ENCODE peak calls at places on chromosomes 7 and 10, in eight cellular contexts. One of them, this sample, is unnamed.

GRCh38 chr10:103280505-103280904 is 3.6 kb downstream of the INA start:
- DNase-seq in activated T-helper 1 cell treated with anti-CD3 and anti-CD28 coated beads, Interleukin-12 subunit alpha, Interleukin-12 subunit beta, Interleukin-2, Interleukin-4 antibody, amounts not matched to agents 30 ng/mL and 10 ng/mL and 1 ng/mL, durations not matched to agents 14 hours and 24 hours and 36 hours: no peak
- DNase-seq in heart right ventricle: no peak
- DNase-seq in bronchial epithelial cell: no peak
- DNase-seq in stimulated activated CD4-positive, alpha-beta T cell treated with anti-CD3 and anti-CD28 coated beads, Interleukin-12 subunit alpha, Interleukin-12 subunit beta, amount 100 ng/mL, for 48 hours: no peak
- DNase-seq in HS-5: no peak
- DNase-seq in endothelial cell of umbilical vein: no peak
- DNase-seq in A673: no peak
- DNase-seq in this sample: no peak

GRCh38 chr10:127368937-127369336 is 172.5 kb upstream of the INSYN2A start:
- DNase-seq in activated T-helper 1 cell treated with anti-CD3 and anti-CD28 coated beads, Interleukin-12 subunit alpha, Interleukin-12 subunit beta, Interleukin-2, Interleukin-4 antibody, amounts not matched to agents 30 ng/mL and 10 ng/mL and 1 ng/mL, durations not matched to agents 14 hours and 24 hours and 36 hours: no peak
- DNase-seq in heart right ventricle: no peak
- DNase-seq in bronchial epithelial cell: no peak
- DNase-seq in stimulated activated CD4-positive, alpha-beta T cell treated with anti-CD3 and anti-CD28 coated beads, Interleukin-12 subunit alpha, Interleukin-12 subunit beta, amount 100 ng/mL, for 48 hours: no peak
- DNase-seq in HS-5: no peak
- DNase-seq in endothelial cell of umbilical vein: no peak
- DNase-seq in A673: no peak
- DNase-seq in this sample: no peak

GRCh38 chr10:129852829-129853228 is 111.2 kb downstream of the EBF3 start:
- DNase-seq in activated T-helper 1 cell treated with anti-CD3 and anti-CD28 coated beads, Interleukin-12 subunit alpha, Interleukin-12 subunit beta, Interleukin-2, Interleukin-4 antibody, amounts not matched to agents 30 ng/mL and 10 ng/mL and 1 ng/mL, durations not matched to agents 14 hours and 24 hours and 36 hours: no peak
- DNase-seq in heart right ventricle: no peak
- DNase-seq in bronchial epithelial cell: no peak
- DNase-seq in stimulated activated CD4-positive, alpha-beta T cell treated with anti-CD3 and anti-CD28 coated beads, Interleukin-12 subunit alpha, Interleukin-12 subunit beta, amount 100 ng/mL, for 48 hours: no peak
- DNase-seq in HS-5: no peak
- DNase-seq in endothelial cell of umbilical vein: no peak
- DNase-seq in A673: no peak
- DNase-seq in this sample: no peak

GRCh38 chr10:106557053-106557452 is 607.5 kb downstream of the SORCS1 start:
- DNase-seq in activated T-helper 1 cell treated with anti-CD3 and anti-CD28 coated beads, Interleukin-12 subunit alpha, Interleukin-12 subunit beta, Interleukin-2, Interleukin-4 antibody, amounts not matched to agents 30 ng/mL and 10 ng/mL and 1 ng/mL, durations not matched to agents 14 hours and 24 hours and 36 hours: no peak
- DNase-seq in heart right ventricle: no peak
- DNase-seq in bronchial epithelial cell: peak
- DNase-seq in stimulated activated CD4-positive, alpha-beta T cell treated with anti-CD3 and anti-CD28 coated beads, Interleukin-12 subunit alpha, Interleukin-12 subunit beta, amount 100 ng/mL, for 48 hours: no peak
- DNase-seq in HS-5: peak
- DNase-seq in endothelial cell of umbilical vein: no peak
- DNase-seq in A673: peak
- DNase-seq in this sample: no peak

GRCh38 chr7:103941978-103942377 is 47.5 kb downstream of the RELN start:
- DNase-seq in activated T-helper 1 cell treated with anti-CD3 and anti-CD28 coated beads, Interleukin-12 subunit alpha, Interleukin-12 subunit beta, Interleukin-2, Interleukin-4 antibody, amounts not matched to agents 30 ng/mL and 10 ng/mL and 1 ng/mL, durations not matched to agents 14 hours and 24 hours and 36 hours: no peak
- DNase-seq in heart right ventricle: no peak
- DNase-seq in bronchial epithelial cell: no peak
- DNase-seq in stimulated activated CD4-positive, alpha-beta T cell treated with anti-CD3 and anti-CD28 coated beads, Interleukin-12 subunit alpha, Interleukin-12 subunit beta, amount 100 ng/mL, for 48 hours: no peak
- DNase-seq in HS-5: no peak
- DNase-seq in endothelial cell of umbilical vein: no peak
- DNase-seq in A673: no peak
- DNase-seq in this sample: no peak

GRCh38 chr7:48643420-48644013 is 280.8 kb upstream of the CDC14C start:
- DNase-seq in activated T-helper 1 cell treated with anti-CD3 and anti-CD28 coated beads, Interleukin-12 subunit alpha, Interleukin-12 subunit beta, Interleukin-2, Interleukin-4 antibody, amounts not matched to agents 30 ng/mL and 10 ng/mL and 1 ng/mL, durations not matched to agents 14 hours and 24 hours and 36 hours: no peak
- DNase-seq in heart right ventricle: no peak
- DNase-seq in bronchial epithelial cell: peak
- DNase-seq in stimulated activated CD4-positive, alpha-beta T cell treated with anti-CD3 and anti-CD28 coated beads, Interleukin-12 subunit alpha, Interleukin-12 subunit beta, amount 100 ng/mL, for 48 hours: no peak
- DNase-seq in HS-5: no peak
- DNase-seq in endothelial cell of umbilical vein: no peak
- DNase-seq in A673: peak
- DNase-seq in this sample: no peak

GRCh38 chr7:128162666-128163065 is 78.4 kb upstream of the LEP start:
- DNase-seq in activated T-helper 1 cell treated with anti-CD3 and anti-CD28 coated beads, Interleukin-12 subunit alpha, Interleukin-12 subunit beta, Interleukin-2, Interleukin-4 antibody, amounts not matched to agents 30 ng/mL and 10 ng/mL and 1 ng/mL, durations not matched to agents 14 hours and 24 hours and 36 hours: no peak
- DNase-seq in heart right ventricle: no peak
- DNase-seq in bronchial epithelial cell: no peak
- DNase-seq in stimulated activated CD4-positive, alpha-beta T cell treated with anti-CD3 and anti-CD28 coated beads, Interleukin-12 subunit alpha, Interleukin-12 subunit beta, amount 100 ng/mL, for 48 hours: no peak
- DNase-seq in HS-5: no peak
- DNase-seq in endothelial cell of umbilical vein: no peak
- DNase-seq in A673: no peak
- DNase-seq in this sample: no peak

GRCh38 chr10:59595584-59595983 is 114.1 kb downstream of the SLC16A9 start:
- DNase-seq in activated T-helper 1 cell treated with anti-CD3 and anti-CD28 coated beads, Interleukin-12 subunit alpha, Interleukin-12 subunit beta, Interleukin-2, Interleukin-4 antibody, amounts not matched to agents 30 ng/mL and 10 ng/mL and 1 ng/mL, durations not matched to agents 14 hours and 24 hours and 36 hours: no peak
- DNase-seq in heart right ventricle: no peak
- DNase-seq in bronchial epithelial cell: peak
- DNase-seq in stimulated activated CD4-positive, alpha-beta T cell treated with anti-CD3 and anti-CD28 coated beads, Interleukin-12 subunit alpha, Interleukin-12 subunit beta, amount 100 ng/mL, for 48 hours: no peak
- DNase-seq in HS-5: no peak
- DNase-seq in endothelial cell of umbilical vein: no peak
- DNase-seq in A673: no peak
- DNase-seq in this sample: no peak

GRCh38 chr7:46752881-46753366 is 829.0 kb downstream of the TNS3 start:
- DNase-seq in activated T-helper 1 cell treated with anti-CD3 and anti-CD28 coated beads, Interleukin-12 subunit alpha, Interleukin-12 subunit beta, Interleukin-2, Interleukin-4 antibody, amounts not matched to agents 30 ng/mL and 10 ng/mL and 1 ng/mL, durations not matched to agents 14 hours and 24 hours and 36 hours: no peak
- DNase-seq in heart right ventricle: no peak
- DNase-seq in bronchial epithelial cell: peak
- DNase-seq in stimulated activated CD4-positive, alpha-beta T cell treated with anti-CD3 and anti-CD28 coated beads, Interleukin-12 subunit alpha, Interleukin-12 subunit beta, amount 100 ng/mL, for 48 hours: no peak
- DNase-seq in HS-5: peak
- DNase-seq in endothelial cell of umbilical vein: peak
- DNase-seq in A673: peak
- DNase-seq in this sample: peak

GRCh38 chr10:126949161-126949503 is 43.9 kb downstream of the DOCK1 start:
- DNase-seq in activated T-helper 1 cell treated with anti-CD3 and anti-CD28 coated beads, Interleukin-12 subunit alpha, Interleukin-12 subunit beta, Interleukin-2, Interleukin-4 antibody, amounts not matched to agents 30 ng/mL and 10 ng/mL and 1 ng/mL, durations not matched to agents 14 hours and 24 hours and 36 hours: no peak
- DNase-seq in heart right ventricle: no peak
- DNase-seq in bronchial epithelial cell: no peak
- DNase-seq in stimulated activated CD4-positive, alpha-beta T cell treated with anti-CD3 and anti-CD28 coated beads, Interleukin-12 subunit alpha, Interleukin-12 subunit beta, amount 100 ng/mL, for 48 hours: no peak
- DNase-seq in HS-5: no peak
- DNase-seq in endothelial cell of umbilical vein: no peak
- DNase-seq in A673: no peak
- DNase-seq in this sample: no peak

GRCh38 chr10:93701903-93702277 is 502 bp downstream of the FRA10AC1 start:
- DNase-seq in activated T-helper 1 cell treated with anti-CD3 and anti-CD28 coated beads, Interleukin-12 subunit alpha, Interleukin-12 subunit beta, Interleukin-2, Interleukin-4 antibody, amounts not matched to agents 30 ng/mL and 10 ng/mL and 1 ng/mL, durations not matched to agents 14 hours and 24 hours and 36 hours: peak
- DNase-seq in heart right ventricle: no peak
- DNase-seq in bronchial epithelial cell: peak
- DNase-seq in stimulated activated CD4-positive, alpha-beta T cell treated with anti-CD3 and anti-CD28 coated beads, Interleukin-12 subunit alpha, Interleukin-12 subunit beta, amount 100 ng/mL, for 48 hours: no peak
- DNase-seq in HS-5: no peak
- DNase-seq in endothelial cell of umbilical vein: no peak
- DNase-seq in A673: no peak
- DNase-seq in this sample: peak

GRCh38 chr10:73406863-73407262 is 7.0 kb downstream of the ANXA7 start:
- DNase-seq in activated T-helper 1 cell treated with anti-CD3 and anti-CD28 coated beads, Interleukin-12 subunit alpha, Interleukin-12 subunit beta, Interleukin-2, Interleukin-4 antibody, amounts not matched to agents 30 ng/mL and 10 ng/mL and 1 ng/mL, durations not matched to agents 14 hours and 24 hours and 36 hours: no peak
- DNase-seq in heart right ventricle: no peak
- DNase-seq in bronchial epithelial cell: no peak
- DNase-seq in stimulated activated CD4-positive, alpha-beta T cell treated with anti-CD3 and anti-CD28 coated beads, Interleukin-12 subunit alpha, Interleukin-12 subunit beta, amount 100 ng/mL, for 48 hours: no peak
- DNase-seq in HS-5: no peak
- DNase-seq in endothelial cell of umbilical vein: no peak
- DNase-seq in A673: no peak
- DNase-seq in this sample: no peak

GRCh38 chr7:73742338-73742752 is 3.7 kb upstream of the ABHD11 start:
- DNase-seq in activated T-helper 1 cell treated with anti-CD3 and anti-CD28 coated beads, Interleukin-12 subunit alpha, Interleukin-12 subunit beta, Interleukin-2, Interleukin-4 antibody, amounts not matched to agents 30 ng/mL and 10 ng/mL and 1 ng/mL, durations not matched to agents 14 hours and 24 hours and 36 hours: no peak
- DNase-seq in heart right ventricle: no peak
- DNase-seq in bronchial epithelial cell: no peak
- DNase-seq in stimulated activated CD4-positive, alpha-beta T cell treated with anti-CD3 and anti-CD28 coated beads, Interleukin-12 subunit alpha, Interleukin-12 subunit beta, amount 100 ng/mL, for 48 hours: no peak
- DNase-seq in HS-5: no peak
- DNase-seq in endothelial cell of umbilical vein: no peak
- DNase-seq in A673: no peak
- DNase-seq in this sample: no peak

GRCh38 chr7:113289140-113289740 is 170.9 kb upstream of the SMIM30 start:
- DNase-seq in activated T-helper 1 cell treated with anti-CD3 and anti-CD28 coated beads, Interleukin-12 subunit alpha, Interleukin-12 subunit beta, Interleukin-2, Interleukin-4 antibody, amounts not matched to agents 30 ng/mL and 10 ng/mL and 1 ng/mL, durations not matched to agents 14 hours and 24 hours and 36 hours: no peak
- DNase-seq in heart right ventricle: no peak
- DNase-seq in bronchial epithelial cell: peak
- DNase-seq in stimulated activated CD4-positive, alpha-beta T cell treated with anti-CD3 and anti-CD28 coated beads, Interleukin-12 subunit alpha, Interleukin-12 subunit beta, amount 100 ng/mL, for 48 hours: no peak
- DNase-seq in HS-5: no peak
- DNase-seq in endothelial cell of umbilical vein: no peak
- DNase-seq in A673: peak
- DNase-seq in this sample: peak

GRCh38 chr7:1988533-1988930 is 244.2 kb downstream of the MAD1L1 start:
- DNase-seq in activated T-helper 1 cell treated with anti-CD3 and anti-CD28 coated beads, Interleukin-12 subunit alpha, Interleukin-12 subunit beta, Interleukin-2, Interleukin-4 antibody, amounts not matched to agents 30 ng/mL and 10 ng/mL and 1 ng/mL, durations not matched to agents 14 hours and 24 hours and 36 hours: no peak
- DNase-seq in heart right ventricle: no peak
- DNase-seq in bronchial epithelial cell: no peak
- DNase-seq in stimulated activated CD4-positive, alpha-beta T cell treated with anti-CD3 and anti-CD28 coated beads, Interleukin-12 subunit alpha, Interleukin-12 subunit beta, amount 100 ng/mL, for 48 hours: no peak
- DNase-seq in HS-5: no peak
- DNase-seq in endothelial cell of umbilical vein: no peak
- DNase-seq in A673: no peak
- DNase-seq in this sample: no peak

GRCh38 chr7:74222851-74223710 is 13.3 kb downstream of the LAT2 start:
- DNase-seq in activated T-helper 1 cell treated with anti-CD3 and anti-CD28 coated beads, Interleukin-12 subunit alpha, Interleukin-12 subunit beta, Interleukin-2, Interleukin-4 antibody, amounts not matched to agents 30 ng/mL and 10 ng/mL and 1 ng/mL, durations not matched to agents 14 hours and 24 hours and 36 hours: no peak
- DNase-seq in heart right ventricle: no peak
- DNase-seq in bronchial epithelial cell: no peak
- DNase-seq in stimulated activated CD4-positive, alpha-beta T cell treated with anti-CD3 and anti-CD28 coated beads, Interleukin-12 subunit alpha, Interleukin-12 subunit beta, amount 100 ng/mL, for 48 hours: no peak
- DNase-seq in HS-5: no peak
- DNase-seq in endothelial cell of umbilical vein: no peak
- DNase-seq in A673: no peak
- DNase-seq in this sample: no peak

GRCh38 chr10:35355971-35356724 is 19.8 kb downstream of the CCNY start:
- DNase-seq in activated T-helper 1 cell treated with anti-CD3 and anti-CD28 coated beads, Interleukin-12 subunit alpha, Interleukin-12 subunit beta, Interleukin-2, Interleukin-4 antibody, amounts not matched to agents 30 ng/mL and 10 ng/mL and 1 ng/mL, durations not matched to agents 14 hours and 24 hours and 36 hours: no peak
- DNase-seq in heart right ventricle: no peak
- DNase-seq in bronchial epithelial cell: no peak
- DNase-seq in stimulated activated CD4-positive, alpha-beta T cell treated with anti-CD3 and anti-CD28 coated beads, Interleukin-12 subunit alpha, Interleukin-12 subunit beta, amount 100 ng/mL, for 48 hours: peak
- DNase-seq in HS-5: no peak
- DNase-seq in endothelial cell of umbilical vein: no peak
- DNase-seq in A673: no peak
- DNase-seq in this sample: no peak

GRCh38 chr10:103648231-103648950 is 154.9 kb downstream of the NEURL1 start:
- DNase-seq in activated T-helper 1 cell treated with anti-CD3 and anti-CD28 coated beads, Interleukin-12 subunit alpha, Interleukin-12 subunit beta, Interleukin-2, Interleukin-4 antibody, amounts not matched to agents 30 ng/mL and 10 ng/mL and 1 ng/mL, durations not matched to agents 14 hours and 24 hours and 36 hours: no peak
- DNase-seq in heart right ventricle: no peak
- DNase-seq in bronchial epithelial cell: no peak
- DNase-seq in stimulated activated CD4-positive, alpha-beta T cell treated with anti-CD3 and anti-CD28 coated beads, Interleukin-12 subunit alpha, Interleukin-12 subunit beta, amount 100 ng/mL, for 48 hours: no peak
- DNase-seq in HS-5: no peak
- DNase-seq in endothelial cell of umbilical vein: no peak
- DNase-seq in A673: no peak
- DNase-seq in this sample: no peak

GRCh38 chr10:71920540-71921318 is 43.5 kb upstream of the CHST3 start:
- DNase-seq in activated T-helper 1 cell treated with anti-CD3 and anti-CD28 coated beads, Interleukin-12 subunit alpha, Interleukin-12 subunit beta, Interleukin-2, Interleukin-4 antibody, amounts not matched to agents 30 ng/mL and 10 ng/mL and 1 ng/mL, durations not matched to agents 14 hours and 24 hours and 36 hours: no peak
- DNase-seq in heart right ventricle: no peak
- DNase-seq in bronchial epithelial cell: peak
- DNase-seq in stimulated activated CD4-positive, alpha-beta T cell treated with anti-CD3 and anti-CD28 coated beads, Interleukin-12 subunit alpha, Interleukin-12 subunit beta, amount 100 ng/mL, for 48 hours: no peak
- DNase-seq in HS-5: no peak
- DNase-seq in endothelial cell of umbilical vein: no peak
- DNase-seq in A673: peak
- DNase-seq in this sample: no peak

GRCh38 chr10:78931333-78932083 is 137.3 kb upstream of the ZMIZ1 start:
- DNase-seq in activated T-helper 1 cell treated with anti-CD3 and anti-CD28 coated beads, Interleukin-12 subunit alpha, Interleukin-12 subunit beta, Interleukin-2, Interleukin-4 antibody, amounts not matched to agents 30 ng/mL and 10 ng/mL and 1 ng/mL, durations not matched to agents 14 hours and 24 hours and 36 hours: no peak
- DNase-seq in heart right ventricle: peak
- DNase-seq in bronchial epithelial cell: no peak
- DNase-seq in stimulated activated CD4-positive, alpha-beta T cell treated with anti-CD3 and anti-CD28 coated beads, Interleukin-12 subunit alpha, Interleukin-12 subunit beta, amount 100 ng/mL, for 48 hours: no peak
- DNase-seq in HS-5: peak
- DNase-seq in endothelial cell of umbilical vein: peak
- DNase-seq in A673: peak
- DNase-seq in this sample: peak

GRCh38 chr7:80087768-80088170 is 46.9 kb upstream of the GNAI1 start:
- DNase-seq in activated T-helper 1 cell treated with anti-CD3 and anti-CD28 coated beads, Interleukin-12 subunit alpha, Interleukin-12 subunit beta, Interleukin-2, Interleukin-4 antibody, amounts not matched to agents 30 ng/mL and 10 ng/mL and 1 ng/mL, durations not matched to agents 14 hours and 24 hours and 36 hours: no peak
- DNase-seq in heart right ventricle: no peak
- DNase-seq in bronchial epithelial cell: peak
- DNase-seq in stimulated activated CD4-positive, alpha-beta T cell treated with anti-CD3 and anti-CD28 coated beads, Interleukin-12 subunit alpha, Interleukin-12 subunit beta, amount 100 ng/mL, for 48 hours: no peak
- DNase-seq in HS-5: no peak
- DNase-seq in endothelial cell of umbilical vein: no peak
- DNase-seq in A673: no peak
- DNase-seq in this sample: no peak

GRCh38 chr10:95755511-95756004 is 405 bp upstream of the ENTPD1 start:
- DNase-seq in activated T-helper 1 cell treated with anti-CD3 and anti-CD28 coated beads, Interleukin-12 subunit alpha, Interleukin-12 subunit beta, Interleukin-2, Interleukin-4 antibody, amounts not matched to agents 30 ng/mL and 10 ng/mL and 1 ng/mL, durations not matched to agents 14 hours and 24 hours and 36 hours: no peak
- DNase-seq in heart right ventricle: peak
- DNase-seq in bronchial epithelial cell: no peak
- DNase-seq in stimulated activated CD4-positive, alpha-beta T cell treated with anti-CD3 and anti-CD28 coated beads, Interleukin-12 subunit alpha, Interleukin-12 subunit beta, amount 100 ng/mL, for 48 hours: no peak
- DNase-seq in HS-5: no peak
- DNase-seq in endothelial cell of umbilical vein: peak
- DNase-seq in A673: no peak
- DNase-seq in this sample: no peak

GRCh38 chr7:37524807-37525206 is 76.1 kb upstream of the ELMO1 start:
- DNase-seq in activated T-helper 1 cell treated with anti-CD3 and anti-CD28 coated beads, Interleukin-12 subunit alpha, Interleukin-12 subunit beta, Interleukin-2, Interleukin-4 antibody, amounts not matched to agents 30 ng/mL and 10 ng/mL and 1 ng/mL, durations not matched to agents 14 hours and 24 hours and 36 hours: no peak
- DNase-seq in heart right ventricle: no peak
- DNase-seq in bronchial epithelial cell: no peak
- DNase-seq in stimulated activated CD4-positive, alpha-beta T cell treated with anti-CD3 and anti-CD28 coated beads, Interleukin-12 subunit alpha, Interleukin-12 subunit beta, amount 100 ng/mL, for 48 hours: no peak
- DNase-seq in HS-5: no peak
- DNase-seq in endothelial cell of umbilical vein: no peak
- DNase-seq in A673: no peak
- DNase-seq in this sample: no peak

GRCh38 chr7:25663877-25664276 is 435.6 kb upstream of the NPVF start:
- DNase-seq in activated T-helper 1 cell treated with anti-CD3 and anti-CD28 coated beads, Interleukin-12 subunit alpha, Interleukin-12 subunit beta, Interleukin-2, Interleukin-4 antibody, amounts not matched to agents 30 ng/mL and 10 ng/mL and 1 ng/mL, durations not matched to agents 14 hours and 24 hours and 36 hours: no peak
- DNase-seq in heart right ventricle: peak
- DNase-seq in bronchial epithelial cell: no peak
- DNase-seq in stimulated activated CD4-positive, alpha-beta T cell treated with anti-CD3 and anti-CD28 coated beads, Interleukin-12 subunit alpha, Interleukin-12 subunit beta, amount 100 ng/mL, for 48 hours: no peak
- DNase-seq in HS-5: no peak
- DNase-seq in endothelial cell of umbilical vein: no peak
- DNase-seq in A673: peak
- DNase-seq in this sample: no peak

GRCh38 chr10:97490592-97490991 is 7.6 kb downstream of the MMS19 start:
- DNase-seq in activated T-helper 1 cell treated with anti-CD3 and anti-CD28 coated beads, Interleukin-12 subunit alpha, Interleukin-12 subunit beta, Interleukin-2, Interleukin-4 antibody, amounts not matched to agents 30 ng/mL and 10 ng/mL and 1 ng/mL, durations not matched to agents 14 hours and 24 hours and 36 hours: no peak
- DNase-seq in heart right ventricle: peak
- DNase-seq in bronchial epithelial cell: no peak
- DNase-seq in stimulated activated CD4-positive, alpha-beta T cell treated with anti-CD3 and anti-CD28 coated beads, Interleukin-12 subunit alpha, Interleukin-12 subunit beta, amount 100 ng/mL, for 48 hours: no peak
- DNase-seq in HS-5: no peak
- DNase-seq in endothelial cell of umbilical vein: peak
- DNase-seq in A673: no peak
- DNase-seq in this sample: no peak

GRCh38 chr10:7795605-7796004 is 7.6 kb downstream of the ATP5F1C start:
- DNase-seq in activated T-helper 1 cell treated with anti-CD3 and anti-CD28 coated beads, Interleukin-12 subunit alpha, Interleukin-12 subunit beta, Interleukin-2, Interleukin-4 antibody, amounts not matched to agents 30 ng/mL and 10 ng/mL and 1 ng/mL, durations not matched to agents 14 hours and 24 hours and 36 hours: no peak
- DNase-seq in heart right ventricle: peak
- DNase-seq in bronchial epithelial cell: peak
- DNase-seq in stimulated activated CD4-positive, alpha-beta T cell treated with anti-CD3 and anti-CD28 coated beads, Interleukin-12 subunit alpha, Interleukin-12 subunit beta, amount 100 ng/mL, for 48 hours: no peak
- DNase-seq in HS-5: no peak
- DNase-seq in endothelial cell of umbilical vein: peak
- DNase-seq in A673: no peak
- DNase-seq in this sample: no peak

GRCh38 chr10:5291501-5292195 is 73.1 kb upstream of the UCN3 start:
- DNase-seq in activated T-helper 1 cell treated with anti-CD3 and anti-CD28 coated beads, Interleukin-12 subunit alpha, Interleukin-12 subunit beta, Interleukin-2, Interleukin-4 antibody, amounts not matched to agents 30 ng/mL and 10 ng/mL and 1 ng/mL, durations not matched to agents 14 hours and 24 hours and 36 hours: peak
- DNase-seq in heart right ventricle: peak
- DNase-seq in bronchial epithelial cell: peak
- DNase-seq in stimulated activated CD4-positive, alpha-beta T cell treated with anti-CD3 and anti-CD28 coated beads, Interleukin-12 subunit alpha, Interleukin-12 subunit beta, amount 100 ng/mL, for 48 hours: no peak
- DNase-seq in HS-5: peak
- DNase-seq in endothelial cell of umbilical vein: peak
- DNase-seq in A673: peak
- DNase-seq in this sample: peak

GRCh38 chr10:96764345-96764744 is 44.0 kb upstream of the PIK3AP1 start:
- DNase-seq in activated T-helper 1 cell treated with anti-CD3 and anti-CD28 coated beads, Interleukin-12 subunit alpha, Interleukin-12 subunit beta, Interleukin-2, Interleukin-4 antibody, amounts not matched to agents 30 ng/mL and 10 ng/mL and 1 ng/mL, durations not matched to agents 14 hours and 24 hours and 36 hours: no peak
- DNase-seq in heart right ventricle: no peak
- DNase-seq in bronchial epithelial cell: no peak
- DNase-seq in stimulated activated CD4-positive, alpha-beta T cell treated with anti-CD3 and anti-CD28 coated beads, Interleukin-12 subunit alpha, Interleukin-12 subunit beta, amount 100 ng/mL, for 48 hours: no peak
- DNase-seq in HS-5: no peak
- DNase-seq in endothelial cell of umbilical vein: no peak
- DNase-seq in A673: no peak
- DNase-seq in this sample: no peak

GRCh38 chr7:99798972-99799371 is 15.0 kb upstream of the CYP3A4 start:
- DNase-seq in activated T-helper 1 cell treated with anti-CD3 and anti-CD28 coated beads, Interleukin-12 subunit alpha, Interleukin-12 subunit beta, Interleukin-2, Interleukin-4 antibody, amounts not matched to agents 30 ng/mL and 10 ng/mL and 1 ng/mL, durations not matched to agents 14 hours and 24 hours and 36 hours: no peak
- DNase-seq in heart right ventricle: no peak
- DNase-seq in bronchial epithelial cell: no peak
- DNase-seq in stimulated activated CD4-positive, alpha-beta T cell treated with anti-CD3 and anti-CD28 coated beads, Interleukin-12 subunit alpha, Interleukin-12 subunit beta, amount 100 ng/mL, for 48 hours: no peak
- DNase-seq in HS-5: no peak
- DNase-seq in endothelial cell of umbilical vein: no peak
- DNase-seq in A673: no peak
- DNase-seq in this sample: no peak

GRCh38 chr7:126839624-126840023 is 413.1 kb downstream of the GRM8 start:
- DNase-seq in activated T-helper 1 cell treated with anti-CD3 and anti-CD28 coated beads, Interleukin-12 subunit alpha, Interleukin-12 subunit beta, Interleukin-2, Interleukin-4 antibody, amounts not matched to agents 30 ng/mL and 10 ng/mL and 1 ng/mL, durations not matched to agents 14 hours and 24 hours and 36 hours: no peak
- DNase-seq in heart right ventricle: no peak
- DNase-seq in bronchial epithelial cell: no peak
- DNase-seq in stimulated activated CD4-positive, alpha-beta T cell treated with anti-CD3 and anti-CD28 coated beads, Interleukin-12 subunit alpha, Interleukin-12 subunit beta, amount 100 ng/mL, for 48 hours: no peak
- DNase-seq in HS-5: no peak
- DNase-seq in endothelial cell of umbilical vein: no peak
- DNase-seq in A673: no peak
- DNase-seq in this sample: no peak

GRCh38 chr7:150381785-150382122 is 2.6 kb downstream of the ZNF775 start:
- DNase-seq in activated T-helper 1 cell treated with anti-CD3 and anti-CD28 coated beads, Interleukin-12 subunit alpha, Interleukin-12 subunit beta, Interleukin-2, Interleukin-4 antibody, amounts not matched to agents 30 ng/mL and 10 ng/mL and 1 ng/mL, durations not matched to agents 14 hours and 24 hours and 36 hours: no peak
- DNase-seq in heart right ventricle: no peak
- DNase-seq in bronchial epithelial cell: no peak
- DNase-seq in stimulated activated CD4-positive, alpha-beta T cell treated with anti-CD3 and anti-CD28 coated beads, Interleukin-12 subunit alpha, Interleukin-12 subunit beta, amount 100 ng/mL, for 48 hours: no peak
- DNase-seq in HS-5: no peak
- DNase-seq in endothelial cell of umbilical vein: no peak
- DNase-seq in A673: no peak
- DNase-seq in this sample: no peak

GRCh38 chr7:78434281-78434680 is 635.7 kb downstream of the PHTF2 start:
- DNase-seq in activated T-helper 1 cell treated with anti-CD3 and anti-CD28 coated beads, Interleukin-12 subunit alpha, Interleukin-12 subunit beta, Interleukin-2, Interleukin-4 antibody, amounts not matched to agents 30 ng/mL and 10 ng/mL and 1 ng/mL, durations not matched to agents 14 hours and 24 hours and 36 hours: no peak
- DNase-seq in heart right ventricle: no peak
- DNase-seq in bronchial epithelial cell: no peak
- DNase-seq in stimulated activated CD4-positive, alpha-beta T cell treated with anti-CD3 and anti-CD28 coated beads, Interleukin-12 subunit alpha, Interleukin-12 subunit beta, amount 100 ng/mL, for 48 hours: no peak
- DNase-seq in HS-5: no peak
- DNase-seq in endothelial cell of umbilical vein: no peak
- DNase-seq in A673: no peak
- DNase-seq in this sample: no peak

GRCh38 chr7:3650844-3651243 is 349.8 kb downstream of the SDK1 start:
- DNase-seq in activated T-helper 1 cell treated with anti-CD3 and anti-CD28 coated beads, Interleukin-12 subunit alpha, Interleukin-12 subunit beta, Interleukin-2, Interleukin-4 antibody, amounts not matched to agents 30 ng/mL and 10 ng/mL and 1 ng/mL, durations not matched to agents 14 hours and 24 hours and 36 hours: no peak
- DNase-seq in heart right ventricle: no peak
- DNase-seq in bronchial epithelial cell: peak
- DNase-seq in stimulated activated CD4-positive, alpha-beta T cell treated with anti-CD3 and anti-CD28 coated beads, Interleukin-12 subunit alpha, Interleukin-12 subunit beta, amount 100 ng/mL, for 48 hours: no peak
- DNase-seq in HS-5: no peak
- DNase-seq in endothelial cell of umbilical vein: no peak
- DNase-seq in A673: no peak
- DNase-seq in this sample: no peak

GRCh38 chr10:68096913-68097509 is 12.3 kb upstream of the MYPN start:
- DNase-seq in activated T-helper 1 cell treated with anti-CD3 and anti-CD28 coated beads, Interleukin-12 subunit alpha, Interleukin-12 subunit beta, Interleukin-2, Interleukin-4 antibody, amounts not matched to agents 30 ng/mL and 10 ng/mL and 1 ng/mL, durations not matched to agents 14 hours and 24 hours and 36 hours: no peak
- DNase-seq in heart right ventricle: peak
- DNase-seq in bronchial epithelial cell: peak
- DNase-seq in stimulated activated CD4-positive, alpha-beta T cell treated with anti-CD3 and anti-CD28 coated beads, Interleukin-12 subunit alpha, Interleukin-12 subunit beta, amount 100 ng/mL, for 48 hours: no peak
- DNase-seq in HS-5: peak
- DNase-seq in endothelial cell of umbilical vein: peak
- DNase-seq in A673: peak
- DNase-seq in this sample: peak

This sample was measured in non-pigmented ciliary epithelial cell.